ENCODE peak calls at places on chromosomes 11 and 22, in nine cellular contexts. H is DND-41; D is adrenal gland; O is D721Med; X is PC-3; K is suprapubic skin; T is left cardiac atrium; L is activated T-helper 1 cell treated with anti-CD3 and anti-CD28 coated beads, Interleukin-12 subunit alpha, Interleukin-12 subunit beta, Interleukin-2, Interleukin-4 antibody, amounts not matched to agents 30 ng/mL and 10 ng/mL and 1 ng/mL, durations not matched to agents 14 hours and 24 hours and 36 hours; C is activated CD4-positive, CD25-positive, alpha-beta regulatory T cell. J is an unnamed sample.
A peak's percentile ranks its signal among the peaks of the same experiment; 100 is the strongest.

GRCh38 chr11:660681-661444 is 23.8 kb downstream of the DRD4 start:
- DNase-seq in H (no peak), D (no peak), O (no peak), X (no peak), K (no peak), T (no peak), L (no peak), C (no peak), J (no peak)

GRCh38 chr11:41245704-41246398 is 213.6 kb downstream of the LRRC4C start:
- DNase-seq in H (no peak), D (no peak), O (no peak), X (peak; percentile 17), K (no peak), T (no peak), L (no peak), C (no peak), J (no peak)

GRCh38 chr11:74672332-74672955 is 58.8 kb downstream of the CHRDL2 start:
- DNase-seq in H (no peak), D (no peak), O (no peak), X (peak; percentile 23), K (no peak), T (no peak), L (no peak), C (no peak), J (no peak)

GRCh38 chr11:79201637-79202347 is 239.0 kb downstream of the TENM4 start:
- DNase-seq in H (no peak), D (no peak), O (no peak), X (peak; percentile 13), K (no peak), T (no peak), L (no peak), C (no peak), J (peak; percentile 15)

GRCh38 chr22:22397292-22397870 is 111.2 kb downstream of the ZNF280B start:
- DNase-seq in H (peak; percentile 62), D (peak; percentile 66), O (no peak), X (peak; percentile 74), K (no peak), T (peak; percentile 41), L (no peak), C (no peak), J (peak; percentile 55)

GRCh38 chr11:124889692-124890091 is 8.0 kb downstream of the ROBO4 start:
- DNase-seq in H (no peak), D (no peak), O (peak; percentile 10), X (no peak), K (no peak), T (no peak), L (no peak), C (no peak), J (no peak)

GRCh38 chr11:61533039-61533375 is 24.5 kb downstream of the LRRC10B start:
- DNase-seq in H (no peak), D (no peak), O (no peak), X (no peak), K (no peak), T (no peak), L (no peak), C (no peak), J (no peak)

GRCh38 chr22:50523806-50524663 is 1.4 kb downstream of the SCO2 start:
- DNase-seq in H (no peak), D (no peak), O (no peak), X (no peak), K (no peak), T (no peak), L (no peak), C (no peak), J (no peak)

GRCh38 chr11:121249039-121249663 is 43.4 kb upstream of the SC5D start:
- DNase-seq in H (no peak), D (no peak), O (no peak), X (peak; percentile 72), K (no peak), T (no peak), L (no peak), C (no peak), J (peak; percentile 53)

GRCh38 chr11:127789887-127790286 is 789.3 kb upstream of the KIRREL3 start:
- DNase-seq in H (peak; percentile 31), D (no peak), O (no peak), X (peak; percentile 33), K (no peak), T (no peak), L (no peak), C (no peak), J (no peak)

GRCh38 chr11:66727883-66728759 is 895 bp downstream of the SPTBN2 start:
- DNase-seq in H (no peak), D (peak; percentile 47), O (no peak), X (no peak), K (no peak), T (no peak), L (no peak), C (no peak), J (no peak)

GRCh38 chr11:38543311-38543710 is 1945.3 kb upstream of the RAG2 start:
- DNase-seq in H (no peak), D (no peak), O (no peak), X (peak; percentile 6), K (no peak), T (no peak), L (no peak), C (no peak), J (peak; percentile 2)

GRCh38 chr11:73980001-73980960 is 2.4 kb downstream of the UCP2 start:
- DNase-seq in H (peak; percentile 80), D (no peak), O (no peak), X (peak; percentile 8), K (peak; percentile 75), T (peak; percentile 42), L (peak; percentile 83), C (peak; percentile 26), J (no peak)

GRCh38 chr11:15569626-15570025 is 454.9 kb downstream of the INSC start:
- DNase-seq in H (no peak), D (no peak), O (no peak), X (no peak), K (no peak), T (peak; percentile 50), L (no peak), C (no peak), J (no peak)

GRCh38 chr22:27752771-27753170 is 48.8 kb downstream of the MN1 start:
- DNase-seq in H (no peak), D (no peak), O (no peak), X (peak; percentile 39), K (peak; percentile 84), T (peak; percentile 78), L (no peak), C (no peak), J (peak; percentile 42)

GRCh38 chr11:84117394-84117793 is 831.2 kb upstream of the CCDC90B start:
- DNase-seq in H (no peak), D (no peak), O (no peak), X (no peak), K (no peak), T (no peak), L (no peak), C (no peak), J (peak; percentile 51)

GRCh38 chr11:88454881-88455280 is 117.3 kb upstream of the CTSC start:
- DNase-seq in H (no peak), D (no peak), O (no peak), X (peak; percentile 48), K (no peak), T (no peak), L (no peak), C (no peak), J (peak; percentile 85)

GRCh38 chr11:10893713-10894112 is 35.9 kb upstream of the ZBED5 start:
- DNase-seq in H (no peak), D (no peak), O (no peak), X (peak; percentile 65), K (no peak), T (no peak), L (no peak), C (no peak), J (peak; percentile 86)

GRCh38 chr11:86722041-86722440 is 49.6 kb upstream of the ME3 start:
- DNase-seq in H (no peak), D (no peak), O (no peak), X (peak; percentile 25), K (no peak), T (no peak), L (no peak), C (no peak), J (peak; percentile 80)

GRCh38 chr11:37718431-37718999 is 1120.5 kb upstream of the RAG2 start:
- DNase-seq in H (no peak), D (peak; percentile 13), O (no peak), X (no peak), K (no peak), T (no peak), L (no peak), C (no peak), J (no peak)

GRCh38 chr22:44396727-44397722 is 84.3 kb upstream of the SHISAL1 start:
- DNase-seq in H (no peak), D (peak; percentile 3), O (no peak), X (no peak), K (peak; percentile 34), T (no peak), L (no peak), C (no peak), J (no peak)

GRCh38 chr11:18671246-18671645 is 27.3 kb upstream of the TMEM86A start:
- DNase-seq in H (no peak), D (no peak), O (no peak), X (peak; percentile 19), K (no peak), T (no peak), L (no peak), C (no peak), J (no peak)

GRCh38 chr11:83317757-83318548 is 31.8 kb upstream of the CCDC90B start:
- DNase-seq in H (no peak), D (no peak), O (no peak), X (no peak), K (no peak), T (no peak), L (no peak), C (no peak), J (no peak)

GRCh38 chr22:19125474-19126308 is 3.5 kb upstream of the DGCR2 start:
- DNase-seq in H (no peak), D (no peak), O (no peak), X (no peak), K (no peak), T (no peak), L (no peak), C (no peak), J (no peak)

GRCh38 chr11:67382481-67383136 is 9.2 kb upstream of the RAD9A start:
- DNase-seq in H (peak; percentile 84), D (peak; percentile 76), O (no peak), X (peak; percentile 93), K (peak; percentile 90), T (peak; percentile 84), L (peak; percentile 74), C (peak; percentile 68), J (peak; percentile 78)

GRCh38 chr22:36332623-36333331 is 55.0 kb downstream of the MYH9 start:
- DNase-seq in H (peak; percentile 21), D (no peak), O (no peak), X (peak; percentile 89), K (no peak), T (no peak), L (peak; percentile 62), C (no peak), J (peak; percentile 91)

GRCh38 chr11:34609850-34610249 is 11.0 kb upstream of the EHF start:
- DNase-seq in H (no peak), D (peak; percentile 74), O (no peak), X (peak; percentile 29), K (no peak), T (no peak), L (no peak), C (no peak), J (no peak)

GRCh38 chr11:77580712-77581337 is 8.9 kb upstream of the AQP11 start:
- DNase-seq in H (peak; percentile 45), D (no peak), O (no peak), X (peak; percentile 55), K (no peak), T (no peak), L (no peak), C (no peak), J (peak; percentile 55)

GRCh38 chr22:30005213-30005857 is 74.9 kb upstream of the HORMAD2 start:
- DNase-seq in H (peak; percentile 71), D (peak; percentile 68), O (no peak), X (peak; percentile 84), K (no peak), T (peak; percentile 55), L (peak; percentile 41), C (peak; percentile 44), J (peak; percentile 71)

GRCh38 chr11:57214494-57214893 is 22.6 kb downstream of the APLNR start:
- DNase-seq in H (no peak), D (no peak), O (no peak), X (peak; percentile 40), K (no peak), T (no peak), L (no peak), C (no peak), J (peak; percentile 81)

GRCh38 chr22:25759825-25760231 is 17.8 kb downstream of the MYO18B start:
- DNase-seq in H (no peak), D (no peak), O (no peak), X (peak; percentile 4), K (no peak), T (peak; percentile 64), L (no peak), C (no peak), J (peak; percentile 98)